ENCODE peak calls at places on chromosomes 1 and 21, in seven cellular contexts. One of them, this sample, is unnamed.

GRCh38 chr1:214506972-214507431 is 44.4 kb downstream of the PTPN14 start:
- DNase-seq in COR-L47: no peak
- DNase-seq in heart right ventricle: no peak
- DNase-seq in activated CD4-positive, alpha-beta memory T cell treated with anti-CD3 and anti-CD28 coated beads, Interleukin-2, amount 10 ng/mL, durations not matched to agents 7 days and 5 days: no peak
- DNase-seq in hippocampal formation: no peak
- DNase-seq in AG08396: no peak
- DNase-seq in HFF-Myc: no peak
- DNase-seq in this sample: peak; percentile 62

GRCh38 chr1:245915851-245916250 is 591.2 kb downstream of the SMYD3 start:
- DNase-seq in COR-L47: no peak
- DNase-seq in heart right ventricle: no peak
- DNase-seq in activated CD4-positive, alpha-beta memory T cell treated with anti-CD3 and anti-CD28 coated beads, Interleukin-2, amount 10 ng/mL, durations not matched to agents 7 days and 5 days: no peak
- DNase-seq in hippocampal formation: no peak
- DNase-seq in AG08396: no peak
- DNase-seq in HFF-Myc: no peak
- DNase-seq in this sample: no peak

GRCh38 chr1:8836228-8836627 is 18.8 kb upstream of the RERE start:
- DNase-seq in COR-L47: no peak
- DNase-seq in heart right ventricle: no peak
- DNase-seq in activated CD4-positive, alpha-beta memory T cell treated with anti-CD3 and anti-CD28 coated beads, Interleukin-2, amount 10 ng/mL, durations not matched to agents 7 days and 5 days: no peak
- DNase-seq in hippocampal formation: no peak
- DNase-seq in AG08396: no peak
- DNase-seq in HFF-Myc: no peak
- DNase-seq in this sample: no peak

GRCh38 chr1:165877940-165878556 is 50.6 kb downstream of the UCK2 start:
- DNase-seq in COR-L47: no peak
- DNase-seq in heart right ventricle: no peak
- DNase-seq in activated CD4-positive, alpha-beta memory T cell treated with anti-CD3 and anti-CD28 coated beads, Interleukin-2, amount 10 ng/mL, durations not matched to agents 7 days and 5 days: no peak
- DNase-seq in hippocampal formation: no peak
- DNase-seq in AG08396: no peak
- DNase-seq in HFF-Myc: no peak
- DNase-seq in this sample: no peak

GRCh38 chr1:3237994-3238704 is 169.1 kb downstream of the PRDM16 start:
- DNase-seq in COR-L47: no peak
- DNase-seq in heart right ventricle: no peak
- DNase-seq in activated CD4-positive, alpha-beta memory T cell treated with anti-CD3 and anti-CD28 coated beads, Interleukin-2, amount 10 ng/mL, durations not matched to agents 7 days and 5 days: no peak
- DNase-seq in hippocampal formation: no peak
- DNase-seq in AG08396: no peak
- DNase-seq in HFF-Myc: no peak
- DNase-seq in this sample: no peak

GRCh38 chr1:44227211-44227610 is 13.9 kb downstream of the DMAP1 start:
- DNase-seq in COR-L47: no peak
- DNase-seq in heart right ventricle: no peak
- DNase-seq in activated CD4-positive, alpha-beta memory T cell treated with anti-CD3 and anti-CD28 coated beads, Interleukin-2, amount 10 ng/mL, durations not matched to agents 7 days and 5 days: no peak
- DNase-seq in hippocampal formation: no peak
- DNase-seq in AG08396: no peak
- DNase-seq in HFF-Myc: no peak
- DNase-seq in this sample: no peak

GRCh38 chr1:160189649-160190625 is at the start of gene CASQ1:
- DNase-seq in COR-L47: no peak
- DNase-seq in heart right ventricle: peak; percentile 56
- DNase-seq in activated CD4-positive, alpha-beta memory T cell treated with anti-CD3 and anti-CD28 coated beads, Interleukin-2, amount 10 ng/mL, durations not matched to agents 7 days and 5 days: no peak
- DNase-seq in hippocampal formation: no peak
- DNase-seq in AG08396: peak; percentile 43
- DNase-seq in HFF-Myc: no peak
- DNase-seq in this sample: no peak

GRCh38 chr1:81547912-81548303 is 252.8 kb upstream of the ADGRL2 start:
- DNase-seq in COR-L47: no peak
- DNase-seq in heart right ventricle: no peak
- DNase-seq in activated CD4-positive, alpha-beta memory T cell treated with anti-CD3 and anti-CD28 coated beads, Interleukin-2, amount 10 ng/mL, durations not matched to agents 7 days and 5 days: no peak
- DNase-seq in hippocampal formation: no peak
- DNase-seq in AG08396: no peak
- DNase-seq in HFF-Myc: no peak
- DNase-seq in this sample: no peak

GRCh38 chr1:233868461-233868860 is 36.0 kb upstream of the SLC35F3 start:
- DNase-seq in COR-L47: no peak
- DNase-seq in heart right ventricle: no peak
- DNase-seq in activated CD4-positive, alpha-beta memory T cell treated with anti-CD3 and anti-CD28 coated beads, Interleukin-2, amount 10 ng/mL, durations not matched to agents 7 days and 5 days: no peak
- DNase-seq in hippocampal formation: no peak
- DNase-seq in AG08396: no peak
- DNase-seq in HFF-Myc: no peak
- DNase-seq in this sample: no peak

GRCh38 chr1:212488436-212489283 is 55.9 kb downstream of the NENF start:
- DNase-seq in COR-L47: peak; percentile 48
- DNase-seq in heart right ventricle: no peak
- DNase-seq in activated CD4-positive, alpha-beta memory T cell treated with anti-CD3 and anti-CD28 coated beads, Interleukin-2, amount 10 ng/mL, durations not matched to agents 7 days and 5 days: peak; percentile 47
- DNase-seq in hippocampal formation: peak; percentile 52
- DNase-seq in AG08396: peak; percentile 38
- DNase-seq in HFF-Myc: no peak
- DNase-seq in this sample: peak; percentile 84

GRCh38 chr1:17561561-17561985 is 22.1 kb downstream of the ARHGEF10L start:
- DNase-seq in COR-L47: no peak
- DNase-seq in heart right ventricle: no peak
- DNase-seq in activated CD4-positive, alpha-beta memory T cell treated with anti-CD3 and anti-CD28 coated beads, Interleukin-2, amount 10 ng/mL, durations not matched to agents 7 days and 5 days: no peak
- DNase-seq in hippocampal formation: no peak
- DNase-seq in AG08396: peak; percentile 68
- DNase-seq in HFF-Myc: no peak
- DNase-seq in this sample: peak; percentile 78

GRCh38 chr1:30092051-30092858 is 631.1 kb downstream of the MATN1 start:
- DNase-seq in COR-L47: no peak
- DNase-seq in heart right ventricle: no peak
- DNase-seq in activated CD4-positive, alpha-beta memory T cell treated with anti-CD3 and anti-CD28 coated beads, Interleukin-2, amount 10 ng/mL, durations not matched to agents 7 days and 5 days: no peak
- DNase-seq in hippocampal formation: no peak
- DNase-seq in AG08396: no peak
- DNase-seq in HFF-Myc: no peak
- DNase-seq in this sample: no peak

GRCh38 chr1:23249785-23250184 is 32.5 kb upstream of the HTR1D start:
- DNase-seq in COR-L47: peak; percentile 37
- DNase-seq in heart right ventricle: no peak
- DNase-seq in activated CD4-positive, alpha-beta memory T cell treated with anti-CD3 and anti-CD28 coated beads, Interleukin-2, amount 10 ng/mL, durations not matched to agents 7 days and 5 days: no peak
- DNase-seq in hippocampal formation: no peak
- DNase-seq in AG08396: no peak
- DNase-seq in HFF-Myc: peak; percentile 62
- DNase-seq in this sample: no peak

GRCh38 chr21:16536661-16537359 is 807.0 kb downstream of the USP25 start:
- DNase-seq in COR-L47: peak; percentile 7
- DNase-seq in heart right ventricle: no peak
- DNase-seq in activated CD4-positive, alpha-beta memory T cell treated with anti-CD3 and anti-CD28 coated beads, Interleukin-2, amount 10 ng/mL, durations not matched to agents 7 days and 5 days: no peak
- DNase-seq in hippocampal formation: peak; percentile 69
- DNase-seq in AG08396: no peak
- DNase-seq in HFF-Myc: no peak
- DNase-seq in this sample: no peak

GRCh38 chr1:244237445-244237844 is 186.4 kb downstream of the ZBTB18 start:
- DNase-seq in COR-L47: no peak
- DNase-seq in heart right ventricle: no peak
- DNase-seq in activated CD4-positive, alpha-beta memory T cell treated with anti-CD3 and anti-CD28 coated beads, Interleukin-2, amount 10 ng/mL, durations not matched to agents 7 days and 5 days: no peak
- DNase-seq in hippocampal formation: no peak
- DNase-seq in AG08396: no peak
- DNase-seq in HFF-Myc: no peak
- DNase-seq in this sample: no peak

GRCh38 chr21:43024737-43025136 is 50.4 kb downstream of the PKNOX1 start:
- DNase-seq in COR-L47: no peak
- DNase-seq in heart right ventricle: no peak
- DNase-seq in activated CD4-positive, alpha-beta memory T cell treated with anti-CD3 and anti-CD28 coated beads, Interleukin-2, amount 10 ng/mL, durations not matched to agents 7 days and 5 days: no peak
- DNase-seq in hippocampal formation: no peak
- DNase-seq in AG08396: no peak
- DNase-seq in HFF-Myc: no peak
- DNase-seq in this sample: no peak

GRCh38 chr1:40848530-40849189 is 13.5 kb downstream of the CITED4 start:
- DNase-seq in COR-L47: peak; percentile 57
- DNase-seq in heart right ventricle: peak; percentile 50
- DNase-seq in activated CD4-positive, alpha-beta memory T cell treated with anti-CD3 and anti-CD28 coated beads, Interleukin-2, amount 10 ng/mL, durations not matched to agents 7 days and 5 days: peak; percentile 33
- DNase-seq in hippocampal formation: peak; percentile 5
- DNase-seq in AG08396: peak; percentile 78
- DNase-seq in HFF-Myc: peak; percentile 43
- DNase-seq in this sample: peak; percentile 87

This sample was measured in body of pancreas.